ENCODE peak calls at places on chromosomes 11 and 22, in four cellular contexts. J is spleen; G is CD4-positive, alpha-beta T cell; P is IMR-90. N is an unnamed sample. For H3K27me3, the result is how much of the 10 kb centered on the place peaks cover.

GRCh38 chr11:45815747-45816146 is 10.8 kb downstream of the SLC35C1 start:
- DNase-seq in G (no peak), J (peak), P (peak), N (no peak)

GRCh38 chr11:76096552-76096951 is 109.8 kb downstream of the WNT11 start:
- DNase-seq in P (no peak), G (no peak), J (no peak), N (no peak)

GRCh38 chr11:68338041-68338800 is 25.8 kb downstream of the LRP5 start:
- DNase-seq in P (peak), J (no peak), G (no peak), N (no peak)

GRCh38 chr22:35480143-35480542 is 60.5 kb upstream of the RASD2 start:
- DNase-seq in G (no peak), P (peak), J (peak), N (peak)

GRCh38 chr22:48748113-48748859 is 1079.4 kb downstream of the BRD1 start:
- DNase-seq in P (no peak), G (no peak), J (peak), N (no peak)

GRCh38 chr11:30284836-30285235 is 38.1 kb upstream of the ARL14EP start:
- DNase-seq in G (no peak), J (no peak), P (no peak), N (no peak)

GRCh38 chr11:95231881-95232605 is 1.0 kb upstream of the SESN3 start:
- DNase-seq in G (peak), J (peak), P (no peak), N (no peak)

GRCh38 chr11:67022341-67022933 is 497 bp upstream of the SYT12 start:
- DNase-seq in G (no peak), P (peak), J (no peak), N (no peak)

GRCh38 chr22:26610983-26611382 is 6.8 kb downstream of the CRYBB1 start:
- DNase-seq in G (no peak), J (peak), P (peak), N (no peak)

GRCh38 chr11:61957028-61957770 is 7.0 kb downstream of the BEST1 start:
- DNase-seq in G (no peak), P (no peak), J (peak), N (no peak)

GRCh38 chr11:72243567-72244316 is at the start of gene PHOX2A:
- DNase-seq in J (no peak), P (no peak), G (no peak), N (no peak)
- H3K27me3 ChIP-seq in J (half or more), P (half or more), G (half or more), N (under half)

GRCh38 chr11:114092953-114093352 is 33.4 kb downstream of the ZBTB16 start:
- DNase-seq in G (no peak), P (no peak), J (no peak), N (no peak)
- H3K27me3 ChIP-seq in G (under half), P (under half), J (under half), N (under half)

GRCh38 chr11:2562897-2563215 is 118.0 kb downstream of the KCNQ1 start:
- DNase-seq in G (no peak), J (no peak), P (no peak), N (no peak)

GRCh38 chr11:2559527-2560311 is 114.9 kb downstream of the KCNQ1 start:
- DNase-seq in J (peak), P (no peak), G (no peak), N (no peak)

GRCh38 chr11:2563216-2564007 is 118.6 kb downstream of the KCNQ1 start:
- DNase-seq in P (no peak), J (peak), G (no peak), N (no peak)

GRCh38 chr11:2562181-2562581 is 117.4 kb downstream of the KCNQ1 start:
- DNase-seq in G (no peak), P (no peak), J (peak), N (no peak)

GRCh38 chr11:2561283-2562180 is 116.7 kb downstream of the KCNQ1 start:
- DNase-seq in G (no peak), J (peak), P (no peak), N (no peak)
- H3K27me3 ChIP-seq in G (under half), J (under half), P (under half), N (under half)

GRCh38 chr11:63146586-63146985 is 2.6 kb upstream of the SLC22A24 start:
- DNase-seq in P (no peak), G (no peak), J (no peak), N (no peak)

GRCh38 chr11:63142459-63142858 is 1.6 kb downstream of the SLC22A24 start:
- DNase-seq in G (no peak), P (no peak), J (no peak), N (no peak)

DNA sequence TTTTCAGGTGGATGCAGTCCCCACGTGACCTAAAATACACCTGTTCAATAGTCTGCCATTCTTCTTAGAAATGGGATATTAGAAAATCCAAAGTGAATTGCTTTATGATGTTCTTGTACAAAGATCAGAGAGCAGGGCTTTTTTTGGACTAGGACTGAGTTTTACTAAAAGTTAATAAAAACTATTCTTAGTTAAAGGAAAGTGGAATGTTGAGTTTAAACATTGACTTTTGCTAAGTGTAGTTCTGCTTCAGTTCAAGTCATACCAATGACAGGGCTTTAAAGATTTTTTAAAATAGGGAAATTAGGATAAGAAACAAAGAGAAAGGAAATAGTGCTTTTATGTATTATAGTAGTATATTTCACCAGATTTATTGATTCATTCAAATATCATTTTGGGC is at the start of gene SLC22A24:
- DNase-seq in J (no peak), P (no peak), G (no peak), N (no peak)
- H3K27me3 ChIP-seq in J (under half), P (under half), G (under half), N (under half)

GRCh38 chr22:21032037-21032842 is at the start of gene SLC7A4:
- DNase-seq in G (no peak), P (no peak), J (peak), N (no peak)

GRCh38 chr22:21033895-21034294 is 1.5 kb upstream of the SLC7A4 start:
- DNase-seq in P (no peak), G (no peak), J (no peak), N (no peak)

GRCh38 chr22:21031545-21032036 is 770 bp downstream of the SLC7A4 start:
- DNase-seq in J (peak), G (no peak), P (no peak), N (no peak)

GRCh38 chr22:21034989-21035388 is 2.6 kb upstream of the SLC7A4 start:
- DNase-seq in J (no peak), P (no peak), G (no peak), N (no peak)

DNA sequence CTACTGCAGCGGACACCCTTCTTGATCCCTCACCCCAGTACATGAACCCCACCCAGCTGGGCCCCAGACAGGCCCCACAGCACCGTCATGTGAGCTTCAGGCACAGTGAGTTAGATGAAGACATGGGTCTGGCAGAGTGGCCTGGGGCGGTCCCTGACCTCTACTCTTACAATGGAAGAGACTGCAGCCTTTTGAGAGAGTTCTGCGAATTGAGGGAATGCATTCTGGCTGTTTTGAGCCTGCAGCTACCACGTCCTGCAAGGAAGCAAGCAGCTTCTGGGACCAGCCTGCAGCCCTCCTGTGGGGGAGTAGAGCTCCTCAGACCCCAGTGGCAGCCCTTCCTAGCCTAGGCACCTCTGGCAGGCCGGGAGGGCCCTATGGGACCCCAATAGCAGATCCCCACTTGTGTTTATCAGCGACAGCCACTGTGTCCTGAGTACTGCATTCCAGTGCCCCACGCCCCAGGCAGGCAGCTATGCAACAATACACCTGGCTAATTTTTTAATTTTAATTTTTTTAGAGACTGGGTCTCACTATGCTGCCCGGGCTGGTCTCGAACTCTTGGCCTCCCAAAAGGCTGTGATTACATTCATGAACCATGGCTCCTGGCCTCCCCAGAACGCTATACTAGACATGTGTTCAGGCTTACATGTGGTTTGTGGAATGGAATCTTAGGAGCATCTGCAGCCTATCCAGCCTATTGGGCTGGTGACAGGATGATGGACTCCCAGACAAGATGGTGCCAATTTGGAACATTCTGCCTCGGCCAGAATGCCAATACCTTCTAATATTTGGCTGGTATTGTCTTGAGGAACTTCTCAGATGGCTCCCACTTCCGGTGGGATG is 705 bp upstream of the SLC7A4 start:
- DNase-seq in G (no peak), P (no peak), J (no peak), N (no peak)
- H3K27me3 ChIP-seq in G (under half), P (under half), J (under half), N (under half)

GRCh38 chr11:69642913-69643632 is 2.1 kb downstream of the CCND1 start:
- DNase-seq in G (peak), J (peak), P (peak), N (no peak)
- H3K27me3 ChIP-seq in G (under half), J (half or more), P (under half), N (under half)

DNA sequence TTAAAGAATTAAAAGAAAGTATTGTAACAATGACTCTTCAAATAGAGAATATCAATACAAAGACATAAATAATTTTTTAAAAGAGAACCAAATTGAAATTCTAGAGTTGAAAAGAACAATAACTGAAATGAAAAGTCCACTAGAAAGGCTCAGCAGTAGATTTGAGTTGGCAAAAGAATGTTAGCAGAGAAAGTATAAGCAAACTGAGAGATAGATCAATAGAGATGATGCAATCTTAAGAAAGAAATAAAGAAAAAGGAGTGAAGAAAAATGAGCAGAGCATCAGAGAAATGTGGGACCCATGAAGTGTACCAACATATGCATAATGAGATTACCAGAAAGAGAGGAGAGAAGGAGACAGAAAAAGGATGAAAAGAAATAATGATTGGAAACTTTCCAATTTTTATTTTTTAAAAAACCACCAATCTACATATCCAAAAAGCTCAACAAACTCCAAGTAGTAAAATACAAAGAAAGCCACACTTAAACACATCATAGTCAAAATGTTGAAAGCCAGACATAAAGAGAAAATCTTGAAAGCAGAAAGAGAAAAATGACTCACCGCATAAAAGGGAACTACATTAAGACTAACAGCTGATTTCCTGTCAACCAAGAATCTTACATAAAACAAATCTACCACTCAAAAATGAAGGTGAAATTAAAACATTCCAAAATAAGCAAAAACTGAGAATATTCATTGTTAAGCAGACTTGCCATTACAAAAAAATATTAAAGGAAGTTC is 20.9 kb downstream of the NCF4 start:
- DNase-seq in P (no peak), G (no peak), J (no peak), N (no peak)
- H3K27me3 ChIP-seq in P (under half), G (under half), J (under half), N (under half)